ENCODE peak calls at places on chromosomes 3 and 15, in ten cellular contexts. One of them, this sample, is unnamed.

GRCh38 chr3:102195198-102195948 is 239.4 kb upstream of the ZPLD1 start:
- DNase-seq in activated CD8-positive, alpha-beta memory T cell treated with anti-CD3 and anti-CD28 coated beads for 48 hours: no peak
- DNase-seq in colonic mucosa: peak
- DNase-seq in HFFc6: no peak
- DNase-seq in NCI-H1694 treated with DMSO at 0.1 percent for 48 hours: no peak
- DNase-seq in NCI-H1417: no peak
- DNase-seq in IMR-90: no peak
- DNase-seq in mucosa of gallbladder: peak
- DNase-seq in CD4-positive, alpha-beta memory T cell: no peak
- DNase-seq in small intestine: peak
- DNase-seq in this sample: peak

GRCh38 chr3:17974206-17974841 is 231.9 kb upstream of the TBC1D5 start:
- DNase-seq in IMR-90: peak
- DNase-seq in colonic mucosa: no peak
- DNase-seq in CD4-positive, alpha-beta memory T cell: no peak
- DNase-seq in HFFc6: no peak
- DNase-seq in small intestine: no peak
- DNase-seq in NCI-H1417: no peak
- DNase-seq in activated CD8-positive, alpha-beta memory T cell treated with anti-CD3 and anti-CD28 coated beads for 48 hours: no peak
- DNase-seq in mucosa of gallbladder: no peak
- DNase-seq in NCI-H1694 treated with DMSO at 0.1 percent for 48 hours: no peak
- DNase-seq in this sample: no peak

GRCh38 chr3:64806668-64807067 is 118.9 kb upstream of the ADAMTS9 start:
- DNase-seq in HFFc6: no peak
- DNase-seq in NCI-H1417: no peak
- DNase-seq in small intestine: peak
- DNase-seq in activated CD8-positive, alpha-beta memory T cell treated with anti-CD3 and anti-CD28 coated beads for 48 hours: no peak
- DNase-seq in IMR-90: no peak
- DNase-seq in CD4-positive, alpha-beta memory T cell: no peak
- DNase-seq in colonic mucosa: no peak
- DNase-seq in NCI-H1694 treated with DMSO at 0.1 percent for 48 hours: no peak
- DNase-seq in mucosa of gallbladder: no peak
- DNase-seq in this sample: no peak

GRCh38 chr15:32855942-32856341 is 138.1 kb downstream of the GREM1 start:
- DNase-seq in colonic mucosa: no peak
- DNase-seq in mucosa of gallbladder: no peak
- DNase-seq in NCI-H1694 treated with DMSO at 0.1 percent for 48 hours: no peak
- DNase-seq in activated CD8-positive, alpha-beta memory T cell treated with anti-CD3 and anti-CD28 coated beads for 48 hours: no peak
- DNase-seq in NCI-H1417: no peak
- DNase-seq in small intestine: no peak
- DNase-seq in IMR-90: peak
- DNase-seq in CD4-positive, alpha-beta memory T cell: no peak
- DNase-seq in HFFc6: peak
- DNase-seq in this sample: no peak

GRCh38 chr15:70154440-70155347 is 57.0 kb upstream of the TLE3 start:
- DNase-seq in IMR-90: peak
- DNase-seq in NCI-H1417: no peak
- DNase-seq in HFFc6: no peak
- DNase-seq in activated CD8-positive, alpha-beta memory T cell treated with anti-CD3 and anti-CD28 coated beads for 48 hours: no peak
- DNase-seq in small intestine: peak
- DNase-seq in mucosa of gallbladder: peak
- DNase-seq in NCI-H1694 treated with DMSO at 0.1 percent for 48 hours: no peak
- DNase-seq in CD4-positive, alpha-beta memory T cell: no peak
- DNase-seq in colonic mucosa: no peak
- DNase-seq in this sample: no peak

GRCh38 chr15:35741395-35741794 is 195.4 kb upstream of the DPH6 start:
- DNase-seq in NCI-H1694 treated with DMSO at 0.1 percent for 48 hours: no peak
- DNase-seq in CD4-positive, alpha-beta memory T cell: no peak
- DNase-seq in mucosa of gallbladder: no peak
- DNase-seq in NCI-H1417: no peak
- DNase-seq in HFFc6: no peak
- DNase-seq in IMR-90: no peak
- DNase-seq in small intestine: no peak
- DNase-seq in colonic mucosa: no peak
- DNase-seq in activated CD8-positive, alpha-beta memory T cell treated with anti-CD3 and anti-CD28 coated beads for 48 hours: no peak
- DNase-seq in this sample: no peak

GRCh38 chr3:178343433-178344038 is 192.7 kb upstream of the KCNMB2 start:
- DNase-seq in NCI-H1417: no peak
- DNase-seq in small intestine: peak
- DNase-seq in colonic mucosa: peak
- DNase-seq in IMR-90: no peak
- DNase-seq in mucosa of gallbladder: peak
- DNase-seq in HFFc6: no peak
- DNase-seq in NCI-H1694 treated with DMSO at 0.1 percent for 48 hours: no peak
- DNase-seq in CD4-positive, alpha-beta memory T cell: no peak
- DNase-seq in activated CD8-positive, alpha-beta memory T cell treated with anti-CD3 and anti-CD28 coated beads for 48 hours: no peak
- DNase-seq in this sample: peak

GRCh38 chr3:140568131-140568530 is 109.7 kb upstream of the TRIM42 start:
- DNase-seq in activated CD8-positive, alpha-beta memory T cell treated with anti-CD3 and anti-CD28 coated beads for 48 hours: no peak
- DNase-seq in small intestine: no peak
- DNase-seq in mucosa of gallbladder: no peak
- DNase-seq in NCI-H1417: no peak
- DNase-seq in colonic mucosa: no peak
- DNase-seq in NCI-H1694 treated with DMSO at 0.1 percent for 48 hours: no peak
- DNase-seq in IMR-90: no peak
- DNase-seq in CD4-positive, alpha-beta memory T cell: no peak
- DNase-seq in HFFc6: no peak
- DNase-seq in this sample: no peak

GRCh38 chr3:37986479-37987314 is 3.9 kb upstream of the VILL start:
- DNase-seq in mucosa of gallbladder: peak
- DNase-seq in NCI-H1417: no peak
- DNase-seq in IMR-90: no peak
- DNase-seq in activated CD8-positive, alpha-beta memory T cell treated with anti-CD3 and anti-CD28 coated beads for 48 hours: no peak
- DNase-seq in HFFc6: no peak
- DNase-seq in colonic mucosa: peak
- DNase-seq in NCI-H1694 treated with DMSO at 0.1 percent for 48 hours: no peak
- DNase-seq in small intestine: peak
- DNase-seq in CD4-positive, alpha-beta memory T cell: no peak
- DNase-seq in this sample: peak

GRCh38 chr3:47581835-47582234 is 3.2 kb upstream of the CSPG5 start:
- DNase-seq in NCI-H1417: no peak
- DNase-seq in IMR-90: no peak
- DNase-seq in HFFc6: no peak
- DNase-seq in mucosa of gallbladder: no peak
- DNase-seq in small intestine: no peak
- DNase-seq in NCI-H1694 treated with DMSO at 0.1 percent for 48 hours: no peak
- DNase-seq in CD4-positive, alpha-beta memory T cell: no peak
- DNase-seq in colonic mucosa: no peak
- DNase-seq in activated CD8-positive, alpha-beta memory T cell treated with anti-CD3 and anti-CD28 coated beads for 48 hours: no peak
- DNase-seq in this sample: no peak

GRCh38 chr15:71538922-71539321 is 271.4 kb upstream of the NR2E3 start:
- DNase-seq in colonic mucosa: no peak
- DNase-seq in activated CD8-positive, alpha-beta memory T cell treated with anti-CD3 and anti-CD28 coated beads for 48 hours: no peak
- DNase-seq in IMR-90: no peak
- DNase-seq in CD4-positive, alpha-beta memory T cell: no peak
- DNase-seq in HFFc6: no peak
- DNase-seq in NCI-H1417: peak
- DNase-seq in NCI-H1694 treated with DMSO at 0.1 percent for 48 hours: no peak
- DNase-seq in mucosa of gallbladder: no peak
- DNase-seq in small intestine: no peak
- DNase-seq in this sample: no peak

GRCh38 chr15:70347766-70348558 is 250.2 kb upstream of the TLE3 start:
- DNase-seq in NCI-H1694 treated with DMSO at 0.1 percent for 48 hours: no peak
- DNase-seq in mucosa of gallbladder: no peak
- DNase-seq in colonic mucosa: no peak
- DNase-seq in HFFc6: no peak
- DNase-seq in IMR-90: no peak
- DNase-seq in small intestine: no peak
- DNase-seq in NCI-H1417: no peak
- DNase-seq in CD4-positive, alpha-beta memory T cell: no peak
- DNase-seq in activated CD8-positive, alpha-beta memory T cell treated with anti-CD3 and anti-CD28 coated beads for 48 hours: no peak
- DNase-seq in this sample: no peak

GRCh38 chr3:108887137-108887536 is 64.6 kb downstream of the TRAT1 start:
- DNase-seq in CD4-positive, alpha-beta memory T cell: no peak
- DNase-seq in HFFc6: no peak
- DNase-seq in NCI-H1694 treated with DMSO at 0.1 percent for 48 hours: no peak
- DNase-seq in activated CD8-positive, alpha-beta memory T cell treated with anti-CD3 and anti-CD28 coated beads for 48 hours: no peak
- DNase-seq in NCI-H1417: no peak
- DNase-seq in small intestine: no peak
- DNase-seq in IMR-90: no peak
- DNase-seq in mucosa of gallbladder: no peak
- DNase-seq in colonic mucosa: no peak
- DNase-seq in this sample: no peak

GRCh38 chr3:130857336-130858026 is 36.4 kb upstream of the ATP2C1 start:
- DNase-seq in HFFc6: no peak
- DNase-seq in IMR-90: no peak
- DNase-seq in NCI-H1694 treated with DMSO at 0.1 percent for 48 hours: no peak
- DNase-seq in CD4-positive, alpha-beta memory T cell: no peak
- DNase-seq in NCI-H1417: no peak
- DNase-seq in activated CD8-positive, alpha-beta memory T cell treated with anti-CD3 and anti-CD28 coated beads for 48 hours: no peak
- DNase-seq in colonic mucosa: no peak
- DNase-seq in mucosa of gallbladder: no peak
- DNase-seq in small intestine: no peak
- DNase-seq in this sample: no peak

GRCh38 chr3:77051927-77052542 is 12.1 kb downstream of the ROBO2 start:
- DNase-seq in HFFc6: no peak
- DNase-seq in colonic mucosa: no peak
- DNase-seq in activated CD8-positive, alpha-beta memory T cell treated with anti-CD3 and anti-CD28 coated beads for 48 hours: no peak
- DNase-seq in CD4-positive, alpha-beta memory T cell: no peak
- DNase-seq in mucosa of gallbladder: no peak
- DNase-seq in NCI-H1694 treated with DMSO at 0.1 percent for 48 hours: no peak
- DNase-seq in IMR-90: no peak
- DNase-seq in small intestine: no peak
- DNase-seq in NCI-H1417: no peak
- DNase-seq in this sample: no peak

GRCh38 chr3:159675285-159675684 is 313.4 kb upstream of the IL12A start:
- DNase-seq in colonic mucosa: no peak
- DNase-seq in HFFc6: no peak
- DNase-seq in small intestine: no peak
- DNase-seq in mucosa of gallbladder: no peak
- DNase-seq in NCI-H1417: no peak
- DNase-seq in CD4-positive, alpha-beta memory T cell: no peak
- DNase-seq in IMR-90: no peak
- DNase-seq in NCI-H1694 treated with DMSO at 0.1 percent for 48 hours: no peak
- DNase-seq in activated CD8-positive, alpha-beta memory T cell treated with anti-CD3 and anti-CD28 coated beads for 48 hours: no peak
- DNase-seq in this sample: no peak

GRCh38 chr15:63277044-63277892 is at the start of gene APH1B:
- DNase-seq in CD4-positive, alpha-beta memory T cell: peak
- DNase-seq in NCI-H1417: peak
- DNase-seq in HFFc6: peak
- DNase-seq in colonic mucosa: peak
- DNase-seq in small intestine: peak
- DNase-seq in NCI-H1694 treated with DMSO at 0.1 percent for 48 hours: peak
- DNase-seq in mucosa of gallbladder: peak
- DNase-seq in activated CD8-positive, alpha-beta memory T cell treated with anti-CD3 and anti-CD28 coated beads for 48 hours: peak
- DNase-seq in IMR-90: peak
- DNase-seq in this sample: peak

GRCh38 chr15:60137711-60138396 is 133.7 kb downstream of the FOXB1 start:
- DNase-seq in mucosa of gallbladder: no peak
- DNase-seq in CD4-positive, alpha-beta memory T cell: no peak
- DNase-seq in HFFc6: peak
- DNase-seq in small intestine: no peak
- DNase-seq in IMR-90: no peak
- DNase-seq in colonic mucosa: no peak
- DNase-seq in NCI-H1694 treated with DMSO at 0.1 percent for 48 hours: no peak
- DNase-seq in activated CD8-positive, alpha-beta memory T cell treated with anti-CD3 and anti-CD28 coated beads for 48 hours: no peak
- DNase-seq in NCI-H1417: no peak
- DNase-seq in this sample: no peak

GRCh38 chr3:100245932-100246331 is 14.9 kb upstream of the TBC1D23 start:
- DNase-seq in mucosa of gallbladder: no peak
- DNase-seq in CD4-positive, alpha-beta memory T cell: no peak
- DNase-seq in NCI-H1417: no peak
- DNase-seq in small intestine: no peak
- DNase-seq in activated CD8-positive, alpha-beta memory T cell treated with anti-CD3 and anti-CD28 coated beads for 48 hours: no peak
- DNase-seq in NCI-H1694 treated with DMSO at 0.1 percent for 48 hours: no peak
- DNase-seq in HFFc6: peak
- DNase-seq in IMR-90: peak
- DNase-seq in colonic mucosa: no peak
- DNase-seq in this sample: no peak

GRCh38 chr15:54559405-54560064 is 581.3 kb downstream of the UNC13C start:
- DNase-seq in NCI-H1694 treated with DMSO at 0.1 percent for 48 hours: no peak
- DNase-seq in activated CD8-positive, alpha-beta memory T cell treated with anti-CD3 and anti-CD28 coated beads for 48 hours: no peak
- DNase-seq in NCI-H1417: no peak
- DNase-seq in mucosa of gallbladder: peak
- DNase-seq in IMR-90: no peak
- DNase-seq in CD4-positive, alpha-beta memory T cell: no peak
- DNase-seq in HFFc6: no peak
- DNase-seq in colonic mucosa: peak
- DNase-seq in small intestine: no peak
- DNase-seq in this sample: peak

GRCh38 chr3:15305366-15305844 is 27.0 kb downstream of the SH3BP5 start:
- DNase-seq in NCI-H1417: no peak
- DNase-seq in small intestine: no peak
- DNase-seq in colonic mucosa: no peak
- DNase-seq in mucosa of gallbladder: no peak
- DNase-seq in NCI-H1694 treated with DMSO at 0.1 percent for 48 hours: no peak
- DNase-seq in IMR-90: peak
- DNase-seq in activated CD8-positive, alpha-beta memory T cell treated with anti-CD3 and anti-CD28 coated beads for 48 hours: no peak
- DNase-seq in HFFc6: no peak
- DNase-seq in CD4-positive, alpha-beta memory T cell: no peak
- DNase-seq in this sample: no peak

GRCh38 chr3:177358085-177358967 is 161.0 kb upstream of the TBL1XR1 start:
- DNase-seq in colonic mucosa: peak
- DNase-seq in NCI-H1694 treated with DMSO at 0.1 percent for 48 hours: no peak
- DNase-seq in IMR-90: peak
- DNase-seq in mucosa of gallbladder: peak
- DNase-seq in activated CD8-positive, alpha-beta memory T cell treated with anti-CD3 and anti-CD28 coated beads for 48 hours: no peak
- DNase-seq in HFFc6: no peak
- DNase-seq in CD4-positive, alpha-beta memory T cell: peak
- DNase-seq in NCI-H1417: peak
- DNase-seq in small intestine: peak
- DNase-seq in this sample: peak

GRCh38 chr3:44235604-44236484 is 5.8 kb upstream of the TOPAZ1 start:
- DNase-seq in NCI-H1417: peak
- DNase-seq in colonic mucosa: peak
- DNase-seq in HFFc6: peak
- DNase-seq in activated CD8-positive, alpha-beta memory T cell treated with anti-CD3 and anti-CD28 coated beads for 48 hours: no peak
- DNase-seq in IMR-90: peak
- DNase-seq in mucosa of gallbladder: peak
- DNase-seq in NCI-H1694 treated with DMSO at 0.1 percent for 48 hours: no peak
- DNase-seq in CD4-positive, alpha-beta memory T cell: peak
- DNase-seq in small intestine: peak
- DNase-seq in this sample: peak

This sample was measured in mucosa of descending colon.